ENCODE peak calls at places on chromosome 1, in five cellular contexts. One of them, this sample, is unnamed.

GRCh38 chr1:11431946-11432507 is 46.9 kb upstream of the DISP3 start:
- DNase-seq in GM12878: no peak
- DNase-seq in K562: no peak
- DNase-seq in H1: no peak
- DNase-seq in HepG2: no peak
- DNase-seq in this sample: no peak

GRCh38 chr1:183287191-183287675 is 101.2 kb downstream of the LAMC2 start:
- DNase-seq in GM12878: no peak
- DNase-seq in K562: no peak
- DNase-seq in H1: no peak
- DNase-seq in HepG2: no peak
- DNase-seq in this sample: no peak

GRCh38 chr1:21397813-21398188 is 42.1 kb upstream of the NBPF3 start:
- DNase-seq in GM12878: no peak
- DNase-seq in K562: peak
- DNase-seq in H1: no peak
- DNase-seq in HepG2: no peak
- DNase-seq in this sample: peak

GRCh38 chr1:41775961-41776585 is 142.6 kb downstream of the HIVEP3 start:
- DNase-seq in GM12878: no peak
- DNase-seq in K562: no peak
- DNase-seq in H1: no peak
- DNase-seq in HepG2: no peak
- DNase-seq in this sample: no peak

GRCh38 chr1:91732991-91733390 is 153.0 kb downstream of the TGFBR3 start:
- DNase-seq in GM12878: no peak
- DNase-seq in K562: no peak
- DNase-seq in H1: no peak
- DNase-seq in HepG2: no peak
- DNase-seq in this sample: no peak

GRCh38 chr1:53378061-53378460 is 50.2 kb upstream of the LRP8 start:
- DNase-seq in GM12878: no peak
- DNase-seq in K562: no peak
- DNase-seq in H1: no peak
- DNase-seq in HepG2: no peak
- DNase-seq in this sample: peak

GRCh38 chr1:225597926-225598575 is 54.9 kb downstream of the ENAH start:
- DNase-seq in GM12878: no peak
- DNase-seq in K562: no peak
- DNase-seq in H1: no peak
- DNase-seq in HepG2: no peak
- DNase-seq in this sample: no peak

GRCh38 chr1:8408151-8408839 is 90.4 kb downstream of the SLC45A1 start:
- DNase-seq in GM12878: no peak
- DNase-seq in K562: no peak
- DNase-seq in H1: no peak
- DNase-seq in HepG2: no peak
- DNase-seq in this sample: no peak

GRCh38 chr1:112399456-112399855 is 3.4 kb downstream of the CTTNBP2NL start:
- DNase-seq in GM12878: peak
- DNase-seq in K562: no peak
- DNase-seq in H1: no peak
- DNase-seq in HepG2: no peak
- DNase-seq in this sample: no peak

GRCh38 chr1:209587778-209588177 is 4.3 kb downstream of the CAMK1G start:
- DNase-seq in GM12878: no peak
- DNase-seq in K562: no peak
- DNase-seq in H1: no peak
- DNase-seq in HepG2: no peak
- DNase-seq in this sample: no peak

GRCh38 chr1:25805863-25806225 is 5.9 kb downstream of the SELENON start:
- DNase-seq in GM12878: no peak
- DNase-seq in K562: no peak
- DNase-seq in H1: no peak
- DNase-seq in HepG2: no peak
- DNase-seq in this sample: no peak

DNA sequence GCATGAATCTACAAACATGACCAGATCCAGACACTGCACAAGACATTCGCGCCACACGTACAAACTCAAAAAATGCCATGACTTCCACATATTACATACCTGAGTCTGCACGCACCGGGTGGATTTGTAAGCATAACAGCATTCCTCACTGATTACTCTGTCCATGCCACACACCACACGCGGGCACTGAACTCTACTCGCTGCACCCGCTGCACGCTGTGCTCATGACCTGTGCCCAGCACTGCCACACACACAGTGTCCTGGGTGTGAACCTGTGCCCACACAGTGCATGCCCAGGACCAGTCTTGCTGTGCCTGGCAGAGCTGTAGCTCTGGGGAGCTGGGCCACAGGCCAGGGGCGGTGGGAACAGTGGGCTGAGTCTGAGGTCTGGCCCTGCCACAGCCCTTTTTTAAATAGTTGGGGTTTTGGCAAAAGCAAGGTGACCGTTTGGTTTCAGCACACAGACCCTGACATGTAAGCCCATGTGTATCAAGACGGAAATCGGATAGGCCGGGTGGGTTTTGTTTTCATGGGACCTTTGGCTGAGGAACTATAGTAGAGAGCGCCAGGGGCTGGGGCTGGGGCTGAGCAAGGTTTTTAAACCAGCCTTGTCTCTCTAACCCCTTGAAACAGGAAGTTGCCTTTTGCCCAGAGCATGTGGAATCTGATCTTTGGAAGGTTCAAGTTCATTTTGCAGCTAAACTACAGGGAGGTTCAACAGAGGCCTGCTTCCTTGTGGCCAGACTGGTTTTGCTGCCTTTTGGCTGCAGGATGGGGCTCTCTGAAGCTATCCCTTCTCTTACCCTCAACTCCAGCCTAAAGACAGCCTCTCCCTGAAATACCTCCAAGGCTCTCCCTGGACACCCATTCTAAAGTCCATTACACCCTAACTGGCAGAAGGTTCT is 12.3 kb upstream of the GOLT1A start:
- DNase-seq in GM12878: no peak
- DNase-seq in K562: no peak
- DNase-seq in H1: no peak
- DNase-seq in HepG2: peak
- DNase-seq in this sample: no peak
- TF ChIP-seq ATF2 in GM12878: no peak
- TF ChIP-seq ATF2 in K562: no peak
- TF ChIP-seq ATF2 in H1: no peak
- TF ChIP-seq ATF2 in HepG2: no peak
- TF ChIP-seq ATF2 in this sample: no peak

DNA sequence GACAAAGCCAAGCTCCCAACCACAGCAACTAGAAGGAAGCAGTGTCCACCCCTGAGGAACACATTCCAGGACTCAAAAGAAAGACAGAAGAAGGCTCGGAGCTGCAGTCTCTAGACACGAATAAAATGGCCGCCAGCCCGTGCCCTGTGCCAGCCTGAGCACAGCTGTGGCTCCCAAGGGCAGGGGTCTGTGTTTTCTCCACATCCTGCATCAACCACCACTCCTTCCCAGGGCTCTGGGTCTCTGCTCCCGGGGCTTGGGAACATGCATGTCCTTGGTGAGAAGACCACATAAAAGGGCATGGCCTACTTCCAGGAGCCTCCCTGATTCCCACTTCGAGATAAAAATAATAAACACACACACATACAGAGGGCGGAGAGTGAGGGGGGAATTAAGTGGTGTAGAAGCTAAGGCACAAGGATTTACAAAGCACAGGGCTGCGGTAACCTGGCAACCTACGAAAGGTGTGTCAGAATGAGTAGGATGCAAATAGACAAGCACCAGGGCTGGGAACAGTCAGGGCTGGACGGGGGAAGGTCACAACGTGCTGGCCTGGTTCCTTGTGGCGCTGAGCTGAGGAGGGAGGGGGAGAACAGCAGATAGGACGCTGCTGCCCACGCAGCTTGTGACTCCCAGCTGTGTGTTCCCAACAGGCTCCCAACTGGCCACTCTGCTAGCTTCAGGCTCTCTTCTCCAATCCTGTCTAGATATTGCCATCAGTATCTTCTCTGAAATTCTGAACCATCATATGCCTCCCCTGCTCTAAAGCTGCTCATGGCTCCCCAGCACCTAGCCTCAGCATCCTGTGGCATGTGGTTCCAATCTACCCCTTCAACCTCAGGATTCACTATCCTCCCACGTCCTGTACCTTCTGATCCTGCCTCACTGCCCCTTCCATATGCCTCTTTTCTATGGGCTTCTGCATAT is 72.5 kb downstream of the CD34 start:
- DNase-seq in GM12878: no peak
- DNase-seq in K562: peak
- DNase-seq in H1: no peak
- DNase-seq in HepG2: no peak
- DNase-seq in this sample: no peak
- TF ChIP-seq ATF3 in GM12878: no peak
- TF ChIP-seq ATF3 in K562: no peak
- TF ChIP-seq ATF3 in H1: no peak
- TF ChIP-seq ATF3 in HepG2: no peak
- TF ChIP-seq ATF3 in this sample: no peak

DNA sequence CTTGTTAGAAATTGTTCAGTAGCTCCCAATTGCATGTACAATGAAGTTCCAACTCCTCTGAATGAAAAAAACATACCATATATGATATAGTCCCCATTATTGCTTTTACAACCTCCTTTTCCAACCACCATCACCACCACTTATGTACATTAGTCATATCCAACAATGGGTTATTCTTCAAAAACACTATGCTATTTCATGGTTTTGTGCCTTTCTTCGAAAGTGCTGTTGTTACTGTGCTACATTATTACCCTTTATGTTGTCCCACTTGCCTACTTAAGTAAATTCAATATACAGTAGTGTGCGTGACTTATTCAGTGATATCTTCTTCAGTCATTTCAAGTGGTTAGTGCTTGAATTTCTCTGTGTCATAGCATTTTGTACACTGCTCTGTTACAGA is 105.4 kb downstream of the ASH1L start:
- DNase-seq in GM12878: no peak
- DNase-seq in K562: no peak
- DNase-seq in H1: no peak
- DNase-seq in HepG2: no peak
- DNase-seq in this sample: no peak
- TF ChIP-seq ATF2 in GM12878: no peak
- TF ChIP-seq ATF2 in K562: no peak
- TF ChIP-seq ATF2 in H1: no peak
- TF ChIP-seq ATF2 in HepG2: no peak
- TF ChIP-seq ATF2 in this sample: no peak

DNA sequence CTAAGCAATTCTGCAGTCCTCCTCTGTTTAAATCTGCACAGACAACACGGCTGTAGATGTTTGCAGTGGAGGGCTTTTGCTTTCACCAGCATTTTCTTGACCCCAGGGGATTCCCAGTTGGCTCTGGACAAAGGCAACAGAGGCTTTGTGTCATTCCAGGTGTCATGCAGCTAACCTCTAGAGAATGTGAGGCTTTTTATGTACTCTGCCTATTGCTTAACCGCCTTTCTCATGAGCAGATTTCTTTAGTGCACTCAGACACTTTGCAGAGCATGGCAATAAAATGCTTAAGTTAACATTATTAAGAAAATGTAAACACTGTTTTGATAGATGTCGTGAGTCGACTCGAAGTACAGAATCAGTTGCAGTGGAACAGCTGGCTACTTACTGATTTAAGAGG is 783.2 kb upstream of the NEGR1 start:
- DNase-seq in GM12878: no peak
- DNase-seq in K562: no peak
- DNase-seq in H1: no peak
- DNase-seq in HepG2: no peak
- DNase-seq in this sample: peak
- TF ChIP-seq ATF3 in GM12878: no peak
- TF ChIP-seq ATF3 in K562: no peak
- TF ChIP-seq ATF3 in H1: no peak
- TF ChIP-seq ATF3 in HepG2: no peak
- TF ChIP-seq ATF3 in this sample: no peak

GRCh38 chr1:232627645-232628334 is 2.1 kb downstream of the SIPA1L2 start:
- DNase-seq in GM12878: no peak
- DNase-seq in K562: peak
- DNase-seq in H1: no peak
- DNase-seq in HepG2: no peak
- DNase-seq in this sample: no peak

GRCh38 chr1:232630894-232631195 is 912 bp upstream of the SIPA1L2 start:
- DNase-seq in GM12878: no peak
- DNase-seq in K562: no peak
- DNase-seq in H1: no peak
- DNase-seq in HepG2: no peak
- DNase-seq in this sample: no peak

GRCh38 chr1:232630047-232630893 is at the start of gene SIPA1L2:
- DNase-seq in GM12878: peak
- DNase-seq in K562: peak
- DNase-seq in H1: peak
- DNase-seq in HepG2: peak
- DNase-seq in this sample: peak

GRCh38 chr1:232628335-232629214 is 1.4 kb downstream of the SIPA1L2 start:
- DNase-seq in GM12878: no peak
- DNase-seq in K562: no peak
- DNase-seq in H1: no peak
- DNase-seq in HepG2: no peak
- DNase-seq in this sample: no peak

GRCh38 chr1:232629250-232630046 is 485 bp downstream of the SIPA1L2 start:
- DNase-seq in GM12878: no peak
- DNase-seq in K562: no peak
- DNase-seq in H1: no peak
- DNase-seq in HepG2: no peak
- DNase-seq in this sample: peak
- TF ChIP-seq ATF2 in GM12878: no peak
- TF ChIP-seq ATF2 in K562: no peak
- TF ChIP-seq ATF2 in H1: no peak
- TF ChIP-seq ATF2 in HepG2: no peak
- TF ChIP-seq ATF2 in this sample: no peak

GRCh38 chr1:152982076-152982475 is 1.8 kb upstream of the SPRR1A start:
- DNase-seq in GM12878: no peak
- DNase-seq in K562: no peak
- DNase-seq in H1: no peak
- DNase-seq in HepG2: no peak
- DNase-seq in this sample: no peak

GRCh38 chr1:152981181-152981871 is 2.6 kb upstream of the SPRR1A start:
- DNase-seq in GM12878: no peak
- DNase-seq in K562: no peak
- DNase-seq in H1: no peak
- DNase-seq in HepG2: no peak
- DNase-seq in this sample: no peak

GRCh38 chr1:152983743-152984142 is at the start of gene SPRR1A:
- DNase-seq in GM12878: no peak
- DNase-seq in K562: no peak
- DNase-seq in H1: no peak
- DNase-seq in HepG2: no peak
- DNase-seq in this sample: no peak

GRCh38 chr1:152980676-152981075 is 3.2 kb upstream of the SPRR1A start:
- DNase-seq in GM12878: no peak
- DNase-seq in K562: no peak
- DNase-seq in H1: no peak
- DNase-seq in HepG2: no peak
- DNase-seq in this sample: no peak

DNA sequence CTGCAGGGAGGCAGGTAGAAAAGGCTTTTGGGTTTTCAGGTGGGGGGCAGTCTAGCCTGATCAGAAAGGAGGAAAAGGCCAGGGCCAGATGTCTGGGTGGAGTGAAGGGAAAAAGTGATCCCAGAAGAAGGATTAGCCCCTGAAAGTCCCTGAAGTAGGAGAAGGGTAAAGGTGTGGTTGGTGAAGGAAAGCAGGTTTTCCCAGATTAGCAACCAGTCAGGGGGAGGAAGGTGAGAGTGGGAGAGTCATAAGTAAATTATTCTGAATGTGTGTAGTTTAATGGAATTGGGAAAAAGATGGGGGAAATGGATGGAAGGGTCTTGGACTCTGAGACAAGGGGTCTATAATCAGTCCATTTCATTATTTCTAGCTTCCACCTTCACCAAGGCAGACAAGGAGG is 647 bp upstream of the SPRR1A start:
- DNase-seq in GM12878: no peak
- DNase-seq in K562: no peak
- DNase-seq in H1: no peak
- DNase-seq in HepG2: no peak
- DNase-seq in this sample: no peak
- TF ChIP-seq ATF3 in GM12878: no peak
- TF ChIP-seq ATF3 in K562: no peak
- TF ChIP-seq ATF3 in H1: no peak
- TF ChIP-seq ATF3 in HepG2: no peak
- TF ChIP-seq ATF3 in this sample: no peak

This sample was measured in WTC11.